ENCODE peak calls at places on chromosome 15, in seven cellular contexts. H, X, W, T, O, F and E are unnamed samples.

GRCh38 chr15:60062826-60063225 is 58.7 kb downstream of the FOXB1 start:
- DNase-seq in H (no peak), X (no peak), W (no peak), T (no peak), O (no peak), F (no peak), E (no peak)

GRCh38 chr15:80156176-80156720 is 3.4 kb downstream of the FAH start:
- DNase-seq in H (no peak), X (no peak), W (no peak), T (no peak), O (no peak), F (no peak), E (no peak)

GRCh38 chr15:92184142-92184541 is 209.5 kb upstream of the ST8SIA2 start:
- DNase-seq in H (no peak), X (no peak), W (no peak), T (no peak), O (no peak), F (no peak), E (no peak)

GRCh38 chr15:73709671-73710070 is 25.5 kb downstream of the CD276 start:
- DNase-seq in H (no peak), X (no peak), W (no peak), T (no peak), O (no peak), F (no peak), E (no peak)

GRCh38 chr15:79957741-79958140 is 13.3 kb downstream of the BCL2A1 start:
- DNase-seq in H (no peak), X (no peak), W (no peak), T (no peak), O (no peak), F (no peak), E (no peak)

GRCh38 chr15:31390777-31391486 is 64.3 kb downstream of the KLF13 start:
- DNase-seq in H (no peak), X (no peak), W (no peak), T (no peak), O (no peak), F (no peak), E (peak)

GRCh38 chr15:58423858-58424608 is 7.8 kb upstream of the LIPC start:
- DNase-seq in H (no peak), X (no peak), W (no peak), T (no peak), O (no peak), F (no peak), E (no peak)

GRCh38 chr15:66459818-66460615 is 37.5 kb downstream of the SNAPC5 start:
- DNase-seq in H (no peak), X (no peak), W (no peak), T (no peak), O (no peak), F (no peak), E (no peak)

GRCh38 chr15:68640791-68641331 is 62.1 kb downstream of the CORO2B start:
- DNase-seq in H (peak), X (peak), W (no peak), T (no peak), O (no peak), F (no peak), E (no peak)

GRCh38 chr15:68326711-68327412 is 49.3 kb downstream of the FEM1B start:
- DNase-seq in H (no peak), X (no peak), W (no peak), T (no peak), O (no peak), F (no peak), E (no peak)

GRCh38 chr15:92443381-92443780 is 49.7 kb downstream of the ST8SIA2 start:
- DNase-seq in H (no peak), X (no peak), W (no peak), T (no peak), O (no peak), F (no peak), E (no peak)

GRCh38 chr15:73822998-73823397 is 50.4 kb upstream of the TBC1D21 start:
- DNase-seq in H (no peak), X (no peak), W (peak), T (no peak), O (no peak), F (no peak), E (no peak)